ENCODE peak calls at places on chromosome 20, in four cellular contexts. K is IMR-90, H is OCI-LY7, R is GM23338. C is an unnamed sample.

GRCh38 chr20:11001767-11002540 is 328.2 kb upstream of the JAG1 start:
- DNase-seq in K (peak; percentile 56), H (no peak), R (no peak), C (no peak)

GRCh38 chr20:23144856-23145255 is 58.7 kb upstream of the CD93 start:
- DNase-seq in K (no peak), H (no peak), R (no peak), C (no peak)

GRCh38 chr20:60693513-60694133 is 558.4 kb upstream of the CDH4 start:
- DNase-seq in K (no peak), H (no peak), R (peak; percentile 26), C (no peak)

GRCh38 chr20:62768815-62769287 is 27.4 kb upstream of the MRGBP start:
- DNase-seq in K (peak; percentile 61), H (no peak), R (no peak), C (peak; percentile 92)

GRCh38 chr20:5172903-5173463 is 46.2 kb downstream of the CDS2 start:
- DNase-seq in K (no peak), H (no peak), R (no peak), C (no peak)

GRCh38 chr20:36847710-36848040 is 28.3 kb upstream of the TLDC2 start:
- DNase-seq in K (peak; percentile 41), H (no peak), R (no peak), C (peak; percentile 26)

GRCh38 chr20:23868321-23868720 is 11.2 kb downstream of the CST5 start:
- DNase-seq in K (no peak), H (no peak), R (peak; percentile 55), C (no peak)

GRCh38 chr20:34242879-34243278 is 1.7 kb downstream of the ASIP start:
- DNase-seq in K (no peak), H (no peak), R (no peak), C (no peak)

GRCh38 chr20:23441850-23442313 is 2.4 kb downstream of the CSTL1 start:
- DNase-seq in K (peak; percentile 72), H (peak; percentile 74), R (peak; percentile 95), C (peak; percentile 94)

GRCh38 chr20:8421981-8422380 is 289.9 kb downstream of the PLCB1 start:
- DNase-seq in K (peak; percentile 51), H (no peak), R (no peak), C (no peak)

GRCh38 chr20:561437-562231 is 18.0 kb upstream of the CSNK2A1 start:
- DNase-seq in K (peak; percentile 63), H (peak; percentile 74), R (peak; percentile 88), C (peak; percentile 91)
- TF ChIP-seq CTCF in K (peak; percentile 97), H (peak; percentile 95), R (peak; percentile 99), C (peak; percentile 97)

GRCh38 chr20:3276400-3277015 is 37.5 kb upstream of the SLC4A11 start:
- DNase-seq in K (peak; percentile 22), H (peak; percentile 14), R (peak; percentile 68), C (no peak)

GRCh38 chr20:3277686-3278465 is 38.9 kb upstream of the SLC4A11 start:
- DNase-seq in K (no peak), H (no peak), R (peak; percentile 36), C (no peak)

GRCh38 chr20:3273371-3273770 is 34.4 kb upstream of the SLC4A11 start:
- DNase-seq in K (no peak), H (no peak), R (peak; percentile 27), C (no peak)

GRCh38 chr20:3275064-3275935 is 36.3 kb upstream of the SLC4A11 start:
- DNase-seq in K (no peak), H (no peak), R (no peak), C (no peak)

GRCh38 chr20:3275966-3276365 is 37.0 kb upstream of the SLC4A11 start:
- DNase-seq in K (no peak), H (no peak), R (no peak), C (peak; percentile 80)
- H3K36me3 ChIP-seq in K (peaks cover 48% of the 10 kb centered on the region), H (no peaks in the 10 kb centered on the region), R (no peaks in the 10 kb centered on the region), C (peaks cover 38% of the 10 kb centered on the region)

DNA sequence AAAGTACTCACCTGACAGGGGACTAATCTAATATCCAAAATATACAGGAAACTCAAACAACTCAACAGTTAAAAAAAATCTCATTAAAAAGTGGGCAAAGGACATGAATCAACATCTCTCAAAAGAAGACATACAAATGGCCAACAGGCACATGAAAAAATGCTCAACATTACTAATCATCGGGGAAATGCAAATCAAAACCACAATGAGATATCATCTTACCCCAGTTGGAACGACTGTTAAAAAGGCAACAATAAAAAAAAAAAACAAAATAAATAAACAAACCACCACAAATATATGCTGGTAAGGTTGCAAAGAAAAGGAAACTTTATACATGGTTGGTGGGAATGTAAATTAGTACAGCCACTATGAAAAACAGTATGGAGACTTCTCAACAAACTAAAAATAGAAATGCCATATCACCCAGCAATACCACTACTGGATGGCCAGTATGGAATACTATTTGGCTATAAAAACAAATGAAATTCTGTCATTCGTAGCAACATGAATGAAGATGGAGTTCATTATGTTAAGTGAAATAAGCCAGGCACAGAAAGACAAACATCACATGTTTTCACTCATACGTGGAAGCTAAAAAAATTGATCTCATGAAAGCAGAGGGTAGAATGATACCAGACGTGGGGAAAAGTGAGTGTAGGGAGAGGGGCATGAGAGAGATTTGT is 6.6 kb downstream of the SIRPB2 start:
- DNase-seq in K (no peak), H (no peak), R (no peak), C (no peak)
- H2AFZ ChIP-seq in K (no peak overlapping the region), H (no peak overlapping the region), R (no peak overlapping the region), C (no peak overlapping the region)

GRCh38 chr20:63931735-63932134 is 24.5 kb downstream of the UCKL1 start:
- DNase-seq in K (no peak), H (no peak), R (no peak), C (peak; percentile 32)

GRCh38 chr20:63933646-63934045 is 22.6 kb downstream of the UCKL1 start:
- DNase-seq in K (no peak), H (no peak), R (no peak), C (peak; percentile 57)

GRCh38 chr20:63932606-63933160 is 23.5 kb downstream of the UCKL1 start:
- DNase-seq in K (no peak), H (no peak), R (no peak), C (peak; percentile 57)

GRCh38 chr20:63929071-63929470 is 27.1 kb downstream of the UCKL1 start:
- DNase-seq in K (no peak), H (no peak), R (no peak), C (peak; percentile 43)

DNA sequence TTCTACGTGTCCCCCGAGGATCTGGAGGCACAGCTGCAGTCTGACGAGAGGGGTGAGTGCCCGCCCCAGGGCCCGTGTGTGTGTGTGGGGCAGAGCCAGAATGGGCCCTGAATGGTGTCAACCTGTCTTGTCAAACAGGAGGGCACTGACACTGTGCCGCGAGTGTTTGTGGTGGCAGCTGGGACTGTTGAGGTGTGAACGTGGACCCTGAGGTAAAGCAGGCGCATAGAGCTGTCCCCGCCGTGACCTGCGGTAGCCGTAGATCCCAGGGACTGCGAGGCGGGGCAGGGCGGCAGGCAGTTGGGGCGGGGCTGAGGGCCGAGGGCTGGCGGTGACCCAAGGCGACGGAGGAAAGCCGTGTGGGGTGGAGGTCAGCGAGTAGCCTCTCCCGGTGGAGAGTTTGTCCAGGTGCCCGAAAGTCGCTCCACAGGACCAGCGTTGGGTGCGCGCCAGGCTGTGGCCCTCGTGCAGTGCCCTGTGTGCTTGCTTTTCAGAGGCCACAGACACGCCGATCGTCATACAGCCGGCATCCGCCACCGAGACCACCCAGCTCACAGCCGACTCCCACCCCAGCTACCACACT is 25.2 kb downstream of the UCKL1 start:
- DNase-seq in K (no peak), H (no peak), R (no peak), C (peak; percentile 79)
- TF ChIP-seq CTCF in K (no peak), H (no peak), R (no peak), C (no peak)

GRCh38 chr20:45935416-45936046 is 1.0 kb downstream of the PCIF1 start:
- DNase-seq in K (peak; percentile 43), H (no peak), R (no peak), C (peak; percentile 93)
- H3K36me3 ChIP-seq in K (peaks cover 27% of the 10 kb centered on the region), H (peaks cover 40% of the 10 kb centered on the region), R (peaks cover 12% of the 10 kb centered on the region), C (peaks cover 37% of the 10 kb centered on the region)

GRCh38 chr20:44810061-44810390 is 320 bp downstream of the RIMS4 start:
- DNase-seq in K (no peak), H (no peak), R (peak; percentile 43), C (peak; percentile 87)

GRCh38 chr20:44810391-44811149 is at the start of gene RIMS4:
- DNase-seq in K (no peak), H (no peak), R (peak; percentile 75), C (no peak)

GRCh38 chr20:44809380-44810060 is 826 bp downstream of the RIMS4 start:
- DNase-seq in K (no peak), H (no peak), R (peak; percentile 67), C (no peak)

GRCh38 chr20:44807684-44808056 is 2.7 kb downstream of the RIMS4 start:
- DNase-seq in K (no peak), H (no peak), R (no peak), C (no peak)

DNA sequence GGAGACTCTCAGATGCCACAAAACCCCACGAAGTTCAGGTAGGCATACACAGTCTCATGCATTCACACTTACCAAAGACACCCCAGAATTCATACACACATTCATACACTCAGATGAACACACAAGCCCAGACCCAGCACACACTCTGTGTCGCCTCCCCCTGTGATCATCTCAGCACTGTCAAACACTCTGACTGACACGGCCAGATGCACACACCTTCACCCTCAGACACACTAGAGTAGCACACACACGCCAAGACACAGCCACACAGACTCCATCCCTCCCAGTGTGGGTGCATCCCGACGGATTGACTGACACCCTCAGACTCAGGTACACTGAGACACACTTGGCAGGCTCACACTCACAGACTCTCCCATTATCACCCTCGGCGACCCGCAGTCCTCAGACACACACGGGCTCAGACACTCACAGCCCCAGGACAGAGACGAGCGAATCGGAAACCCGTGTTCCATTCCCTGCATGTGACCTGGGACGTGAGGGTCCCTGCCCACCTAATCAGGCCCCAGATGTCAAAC is 872 bp upstream of the RIMS4 start:
- DNase-seq in K (no peak), H (no peak), R (no peak), C (no peak)
- H2AFZ ChIP-seq in K (peak overlapping the region; percentile 39), H (no peak overlapping the region), R (peak overlapping the region; percentile 90), C (no peak overlapping the region)

GRCh38 chr20:45080867-45081616 is 19.9 kb downstream of the KCNS1 start:
- DNase-seq in K (peak; percentile 52), H (peak; percentile 16), R (peak; percentile 19), C (peak; percentile 72)
- TF ChIP-seq CTCF in K (peak; percentile 46), H (peak; percentile 71), R (no peak), C (peak; percentile 62)

DNA sequence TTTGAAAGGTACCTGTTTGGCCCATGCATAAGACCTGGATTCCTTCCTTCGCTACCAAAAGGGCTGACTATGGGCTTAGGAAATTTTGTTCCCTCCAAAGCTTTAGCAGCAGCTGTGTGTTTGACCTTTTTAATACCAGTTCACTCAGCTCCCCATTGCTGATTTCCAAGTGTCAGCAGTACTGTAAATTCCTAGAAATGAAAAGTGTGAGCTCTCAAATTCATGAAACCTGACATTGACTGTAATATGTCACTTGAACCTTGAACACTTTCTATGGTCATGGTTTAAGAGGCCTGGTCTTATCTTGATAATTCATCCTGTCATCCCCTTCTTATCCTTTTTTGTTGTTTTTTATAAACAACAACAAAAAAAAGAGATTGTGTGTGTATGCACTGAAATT is 31.7 kb downstream of the STAU1 start:
- DNase-seq in K (no peak), H (no peak), R (no peak), C (no peak)
- H3K36me3 ChIP-seq in K (peaks cover 10% of the 10 kb centered on the region), H (peaks cover 71% of the 10 kb centered on the region), R (peaks cover 5% of the 10 kb centered on the region), C (peaks cover 18% of the 10 kb centered on the region)

GRCh38 chr20:47353697-47354387 is 2.7 kb downstream of the ZMYND8 start:
- DNase-seq in K (no peak), H (no peak), R (no peak), C (no peak)
- H2AFZ ChIP-seq in K (no peak overlapping the region), H (no peak overlapping the region), R (no peak overlapping the region), C (peak overlapping the region; percentile 58)